ENCODE peak calls at places on chromosomes 16 and 17, in four cellular contexts. J, R, H and F are unnamed samples.

GRCh38 chr17:40018211-40019121 is 3.2 kb downstream of the CSF3 start:
- DNase-seq in H (no peak), R (peak; percentile 29), J (no peak), F (no peak)

GRCh38 chr16:89023621-89024511 is 46.9 kb upstream of the CBFA2T3 start:
- DNase-seq in J (no peak), H (no peak), R (no peak), F (no peak)

GRCh38 chr16:31427441-31428276 is 501 bp downstream of the COX6A2 start:
- DNase-seq in H (no peak), J (no peak), R (no peak), F (no peak)

GRCh38 chr17:978110-979093 is 1.2 kb downstream of the NXN start:
- DNase-seq in H (no peak), J (no peak), R (no peak), F (peak; percentile 46)

GRCh38 chr17:9343513-9343912 is 232.1 kb downstream of the STX8 start:
- DNase-seq in J (no peak), H (no peak), R (no peak), F (peak; percentile 19)

GRCh38 chr16:89921699-89922476 is 1.3 kb upstream of the TUBB3 start:
- DNase-seq in J (no peak), R (no peak), H (peak; percentile 85), F (peak; percentile 41)

GRCh38 chr16:63652091-63652490 is 1469.8 kb downstream of the CDH11 start:
- DNase-seq in R (no peak), H (peak; percentile 5), J (no peak), F (no peak)

GRCh38 chr17:45729284-45729907 is 54.7 kb upstream of the CRHR1 start:
- DNase-seq in H (no peak), J (no peak), R (no peak), F (no peak)

GRCh38 chr16:79808731-79809130 is 208.2 kb upstream of the MAF start:
- DNase-seq in R (no peak), H (no peak), J (no peak), F (no peak)

GRCh38 chr17:31888124-31888523 is 13.4 kb downstream of the UTP6 start:
- DNase-seq in R (no peak), J (no peak), H (no peak), F (no peak)

GRCh38 chr17:50660042-50660886 is 25.6 kb downstream of the ABCC3 start:
- DNase-seq in H (peak; percentile 90), J (no peak), R (no peak), F (no peak)

GRCh38 chr16:3576211-3576610 is 992 bp downstream of the NLRC3 start:
- DNase-seq in H (no peak), R (no peak), J (no peak), F (no peak)

GRCh38 chr17:40949406-40949805 is 12.0 kb upstream of the KRT23 start:
- DNase-seq in J (no peak), R (no peak), H (peak; percentile 57), F (no peak)

GRCh38 chr16:3266873-3267537 is 10.6 kb upstream of the MEFV start:
- DNase-seq in J (no peak), R (no peak), H (peak; percentile 58), F (peak; percentile 51)

GRCh38 chr17:64081802-64082799 is 47.8 kb downstream of the ERN1 start:
- DNase-seq in J (peak; percentile 72), H (peak; percentile 93), R (no peak), F (peak; percentile 46)

GRCh38 chr16:13919330-13919682 is 648 bp upstream of the ERCC4 start:
- DNase-seq in R (no peak), J (no peak), H (peak; percentile 70), F (peak; percentile 20)

GRCh38 chr17:74086992-74087391 is 116.5 kb upstream of the RPL38 start:
- DNase-seq in J (no peak), R (no peak), H (no peak), F (no peak)

GRCh38 chr16:88951989-88952388 is 25.0 kb downstream of the CBFA2T3 start:
- DNase-seq in R (no peak), J (no peak), H (no peak), F (no peak)

GRCh38 chr17:1002771-1003555 is 6.0 kb downstream of the TIMM22 start:
- DNase-seq in R (no peak), J (no peak), H (no peak), F (no peak)

GRCh38 chr17:27345141-27345904 is 51.4 kb downstream of the WSB1 start:
- DNase-seq in R (peak; percentile 81), H (no peak), J (no peak), F (no peak)

GRCh38 chr17:61129876-61130275 is 269.8 kb upstream of the TBX2 start:
- DNase-seq in J (no peak), R (no peak), H (no peak), F (no peak)

GRCh38 chr16:68973611-68974120 is 130.3 kb downstream of the TANGO6 start:
- DNase-seq in H (no peak), J (no peak), R (no peak), F (no peak)

GRCh38 chr17:48915459-48916282 is 7.5 kb downstream of the UBE2Z start:
- DNase-seq in H (no peak), J (peak; percentile 74), R (no peak), F (no peak)

GRCh38 chr16:71965223-71965622 is 35.0 kb downstream of the PKD1L3 start:
- DNase-seq in H (peak; percentile 24), J (no peak), R (no peak), F (no peak)

GRCh38 chr17:82802141-82802540 is 37.7 kb downstream of the ZNF750 start:
- DNase-seq in H (no peak), R (no peak), J (no peak), F (no peak)

GRCh38 chr16:10878644-10879498 is 1.9 kb downstream of the CIITA start:
- DNase-seq in J (no peak), H (no peak), R (no peak), F (no peak)

DNA sequence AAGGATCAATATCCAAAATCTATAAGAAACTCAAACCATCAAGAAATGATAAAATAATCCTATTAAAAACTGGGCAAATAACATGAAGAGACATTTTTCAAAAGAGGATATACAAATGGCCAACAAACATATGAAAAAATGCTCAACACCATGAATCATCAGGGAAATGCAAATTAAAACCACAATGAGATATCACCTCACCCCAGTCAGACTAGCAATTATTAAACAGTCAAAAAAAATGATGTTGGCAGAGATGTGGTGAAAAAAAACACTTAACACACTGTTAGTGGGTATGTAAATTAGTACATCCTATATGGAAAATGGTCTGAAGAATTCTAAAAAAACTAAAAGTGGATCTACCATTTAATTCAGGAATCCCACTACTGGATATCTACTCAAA is 379.0 kb upstream of the SOX9 start:
- DNase-seq in J (no peak), R (no peak), H (no peak), F (no peak)
- TF ChIP-seq SUZ12 in J (no peak), R (no peak), H (no peak), F (no peak)

DNA sequence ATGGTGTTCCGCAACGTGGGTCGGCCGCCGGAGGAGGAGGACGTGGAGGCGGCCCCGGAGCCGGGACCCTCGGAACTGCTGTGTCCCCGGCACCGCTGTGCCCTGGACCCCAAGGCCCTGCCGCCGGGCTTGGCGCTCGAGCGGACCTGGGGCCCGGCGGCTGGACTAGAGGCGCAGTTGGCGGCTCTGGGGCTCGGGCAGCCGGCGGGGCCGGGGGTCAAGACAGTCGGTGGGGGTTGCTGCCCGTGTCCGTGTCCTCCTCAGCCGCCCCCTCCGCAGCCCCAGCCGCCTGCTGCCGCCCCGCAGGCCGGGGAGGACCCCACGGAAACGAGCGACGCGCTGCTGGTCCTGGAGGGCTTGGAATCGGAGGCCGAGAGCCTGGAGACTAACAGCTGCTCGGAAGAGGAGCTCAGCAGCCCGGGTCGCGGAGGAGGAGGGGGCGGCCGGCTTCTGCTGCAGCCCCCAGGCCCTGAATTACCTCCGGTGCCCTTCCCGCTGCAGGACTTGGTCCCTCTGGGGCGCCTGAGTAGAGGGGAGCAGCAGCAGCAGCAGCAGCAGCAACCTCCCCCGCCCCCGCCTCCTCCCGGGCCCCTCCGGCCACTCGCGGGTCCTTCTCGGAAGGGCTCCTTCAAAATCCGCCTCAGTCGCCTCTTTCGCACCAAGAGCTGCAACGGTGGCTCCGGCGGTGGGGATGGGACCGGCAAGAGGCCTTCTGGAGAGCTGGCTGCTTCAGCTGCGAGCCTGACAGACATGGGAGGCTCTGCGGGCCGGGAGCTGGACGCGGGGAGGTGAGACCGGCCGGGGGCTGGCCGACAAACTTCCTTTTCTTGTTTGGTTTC is 820 bp downstream of the SOCS7 start:
- DNase-seq in R (no peak), H (no peak), J (no peak), F (peak; percentile 14)
- TF ChIP-seq SP1 in R (no peak), H (no peak), J (no peak), F (no peak)

GRCh38 chr16:27620533-27620932 is 70.6 kb downstream of the KATNIP start:
- DNase-seq in H (no peak), J (no peak), R (no peak), F (no peak)

GRCh38 chr16:27624154-27625049 is 74.5 kb downstream of the KATNIP start:
- DNase-seq in R (no peak), H (peak; percentile 58), J (no peak), F (no peak)

GRCh38 chr16:27628216-27628945 is 78.4 kb downstream of the KATNIP start:
- DNase-seq in R (no peak), H (no peak), J (no peak), F (no peak)

GRCh38 chr16:27625050-27625697 is 75.2 kb downstream of the KATNIP start:
- DNase-seq in R (no peak), J (no peak), H (peak; percentile 88), F (no peak)
- TF ChIP-seq SUZ12 in R (no peak), J (no peak), H (no peak), F (no peak)

GRCh38 chr17:16363749-16364536 is 10.7 kb upstream of the CENPV start:
- DNase-seq in H (peak; percentile 66), J (peak; percentile 61), R (no peak), F (peak; percentile 74)
- TF ChIP-seq SP1 in H (no peak), J (no peak), R (no peak), F (no peak)